ENCODE peak calls at places on chromosomes 1 and 21, in seven cellular contexts. One of them, this sample, is unnamed.

GRCh38 chr1:112974646-112975045 is 18.6 kb upstream of the SLC16A1 start:
- DNase-seq in right lobe of liver: no peak
- DNase-seq in omental fat pad: no peak
- DNase-seq in endothelial cell: no peak
- DNase-seq in epithelial cell of esophagus: no peak
- DNase-seq in CD8-positive, alpha-beta T cell: no peak
- DNase-seq in nephron progenitor cell: no peak
- DNase-seq in this sample: no peak

GRCh38 chr1:154427173-154428139 is 22.3 kb downstream of the IL6R start:
- DNase-seq in right lobe of liver: peak
- DNase-seq in omental fat pad: no peak
- DNase-seq in endothelial cell: no peak
- DNase-seq in epithelial cell of esophagus: no peak
- DNase-seq in CD8-positive, alpha-beta T cell: no peak
- DNase-seq in nephron progenitor cell: no peak
- DNase-seq in this sample: no peak

GRCh38 chr1:27015260-27015659 is 2.6 kb upstream of the TENT5B start:
- DNase-seq in right lobe of liver: no peak
- DNase-seq in omental fat pad: no peak
- DNase-seq in endothelial cell: no peak
- DNase-seq in epithelial cell of esophagus: no peak
- DNase-seq in CD8-positive, alpha-beta T cell: no peak
- DNase-seq in nephron progenitor cell: no peak
- DNase-seq in this sample: no peak

GRCh38 chr21:40847956-40848355 is 998 bp upstream of the DSCAM start:
- DNase-seq in right lobe of liver: no peak
- DNase-seq in omental fat pad: no peak
- DNase-seq in endothelial cell: no peak
- DNase-seq in epithelial cell of esophagus: no peak
- DNase-seq in CD8-positive, alpha-beta T cell: no peak
- DNase-seq in nephron progenitor cell: no peak
- DNase-seq in this sample: peak

GRCh38 chr1:28326505-28326904 is 2.3 kb upstream of the MED18 start:
- DNase-seq in right lobe of liver: no peak
- DNase-seq in omental fat pad: no peak
- DNase-seq in endothelial cell: no peak
- DNase-seq in epithelial cell of esophagus: no peak
- DNase-seq in CD8-positive, alpha-beta T cell: no peak
- DNase-seq in nephron progenitor cell: no peak
- DNase-seq in this sample: no peak

GRCh38 chr21:16330340-16331319 is 600.8 kb downstream of the USP25 start:
- DNase-seq in right lobe of liver: no peak
- DNase-seq in omental fat pad: no peak
- DNase-seq in endothelial cell: peak
- DNase-seq in epithelial cell of esophagus: peak
- DNase-seq in CD8-positive, alpha-beta T cell: no peak
- DNase-seq in nephron progenitor cell: peak
- DNase-seq in this sample: no peak

GRCh38 chr1:179976970-179977651 is 22.5 kb downstream of the CEP350 start:
- DNase-seq in right lobe of liver: no peak
- DNase-seq in omental fat pad: no peak
- DNase-seq in endothelial cell: no peak
- DNase-seq in epithelial cell of esophagus: no peak
- DNase-seq in CD8-positive, alpha-beta T cell: no peak
- DNase-seq in nephron progenitor cell: no peak
- DNase-seq in this sample: no peak

GRCh38 chr1:180231506-180232420 is 1.7 kb downstream of the LHX4 start:
- DNase-seq in right lobe of liver: no peak
- DNase-seq in omental fat pad: no peak
- DNase-seq in endothelial cell: no peak
- DNase-seq in epithelial cell of esophagus: peak
- DNase-seq in CD8-positive, alpha-beta T cell: no peak
- DNase-seq in nephron progenitor cell: peak
- DNase-seq in this sample: no peak

GRCh38 chr1:184753608-184754478 is 815 bp downstream of the EDEM3 start:
- DNase-seq in right lobe of liver: peak
- DNase-seq in omental fat pad: no peak
- DNase-seq in endothelial cell: peak
- DNase-seq in epithelial cell of esophagus: peak
- DNase-seq in CD8-positive, alpha-beta T cell: peak
- DNase-seq in nephron progenitor cell: peak
- DNase-seq in this sample: peak

GRCh38 chr21:28587748-28588147 is 404.9 kb downstream of the LTN1 start:
- DNase-seq in right lobe of liver: no peak
- DNase-seq in omental fat pad: no peak
- DNase-seq in endothelial cell: no peak
- DNase-seq in epithelial cell of esophagus: no peak
- DNase-seq in CD8-positive, alpha-beta T cell: no peak
- DNase-seq in nephron progenitor cell: no peak
- DNase-seq in this sample: no peak

GRCh38 chr1:225950905-225951351 is 9.9 kb upstream of the LEFTY2 start:
- DNase-seq in right lobe of liver: no peak
- DNase-seq in omental fat pad: no peak
- DNase-seq in endothelial cell: no peak
- DNase-seq in epithelial cell of esophagus: no peak
- DNase-seq in CD8-positive, alpha-beta T cell: no peak
- DNase-seq in nephron progenitor cell: no peak
- DNase-seq in this sample: no peak

GRCh38 chr1:153375511-153375910 is at the start of gene S100A12:
- DNase-seq in right lobe of liver: no peak
- DNase-seq in omental fat pad: no peak
- DNase-seq in endothelial cell: no peak
- DNase-seq in epithelial cell of esophagus: peak
- DNase-seq in CD8-positive, alpha-beta T cell: no peak
- DNase-seq in nephron progenitor cell: no peak
- DNase-seq in this sample: no peak

DNA sequence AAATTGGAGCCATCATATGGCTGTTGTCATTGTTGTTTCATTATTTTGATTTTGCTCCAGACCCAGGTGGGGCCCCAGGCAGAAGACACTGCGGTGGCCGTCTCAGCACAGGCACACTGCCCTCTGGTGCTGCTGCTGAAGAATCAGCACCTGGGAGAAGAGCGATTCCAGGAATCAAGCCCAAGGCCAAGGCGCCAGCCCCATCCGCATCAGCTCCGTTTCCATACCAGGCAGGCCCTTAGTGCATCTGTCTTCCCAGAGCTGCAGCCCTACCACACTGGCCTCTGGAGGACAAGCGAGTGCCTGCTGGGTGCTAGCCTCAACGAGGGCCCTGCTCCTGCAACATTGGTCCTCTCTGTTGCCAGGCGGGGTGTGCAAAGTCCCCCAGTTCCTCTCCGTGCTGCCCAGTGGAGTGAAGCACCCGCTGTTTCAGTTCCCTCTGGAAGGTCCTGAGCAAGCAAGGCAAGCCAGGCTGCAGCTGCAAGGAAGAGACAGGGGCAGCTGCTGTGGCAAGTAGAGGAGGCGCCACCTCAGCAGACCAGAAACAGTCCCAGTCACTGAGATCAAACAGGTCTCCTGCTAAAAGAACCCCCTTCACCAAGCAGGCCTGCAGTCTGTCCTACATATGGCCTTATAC is 5.2 kb downstream of the GRIK3 start:
- DNase-seq in right lobe of liver: no peak
- DNase-seq in omental fat pad: no peak
- DNase-seq in endothelial cell: no peak
- DNase-seq in epithelial cell of esophagus: no peak
- DNase-seq in CD8-positive, alpha-beta T cell: no peak
- DNase-seq in nephron progenitor cell: no peak
- DNase-seq in this sample: peak
- TF ChIP-seq CTCF in right lobe of liver: no peak
- TF ChIP-seq CTCF in omental fat pad: no peak
- TF ChIP-seq CTCF in endothelial cell: no peak
- TF ChIP-seq CTCF in epithelial cell of esophagus: no peak
- TF ChIP-seq CTCF in CD8-positive, alpha-beta T cell: no peak
- TF ChIP-seq CTCF in nephron progenitor cell: no peak
- TF ChIP-seq CTCF in this sample: no peak

GRCh38 chr1:8598060-8598724 is 219.2 kb downstream of the RERE start:
- DNase-seq in right lobe of liver: no peak
- DNase-seq in omental fat pad: no peak
- DNase-seq in endothelial cell: peak
- DNase-seq in epithelial cell of esophagus: peak
- DNase-seq in CD8-positive, alpha-beta T cell: no peak
- DNase-seq in nephron progenitor cell: no peak
- DNase-seq in this sample: peak
- TF ChIP-seq CTCF in right lobe of liver: no peak
- TF ChIP-seq CTCF in omental fat pad: no peak
- TF ChIP-seq CTCF in endothelial cell: no peak
- TF ChIP-seq CTCF in epithelial cell of esophagus: peak
- TF ChIP-seq CTCF in CD8-positive, alpha-beta T cell: no peak
- TF ChIP-seq CTCF in nephron progenitor cell: no peak
- TF ChIP-seq CTCF in this sample: no peak

GRCh38 chr1:189859385-189859977 is 618.2 kb downstream of the BRINP3 start:
- DNase-seq in right lobe of liver: no peak
- DNase-seq in omental fat pad: no peak
- DNase-seq in endothelial cell: peak
- DNase-seq in epithelial cell of esophagus: peak
- DNase-seq in CD8-positive, alpha-beta T cell: no peak
- DNase-seq in nephron progenitor cell: peak
- DNase-seq in this sample: peak
- TF ChIP-seq CTCF in right lobe of liver: peak
- TF ChIP-seq CTCF in omental fat pad: no peak
- TF ChIP-seq CTCF in endothelial cell: peak
- TF ChIP-seq CTCF in epithelial cell of esophagus: peak
- TF ChIP-seq CTCF in CD8-positive, alpha-beta T cell: peak
- TF ChIP-seq CTCF in nephron progenitor cell: peak
- TF ChIP-seq CTCF in this sample: peak

GRCh38 chr1:53681647-53682368 is 57.2 kb downstream of the GLIS1 start:
- DNase-seq in right lobe of liver: peak
- DNase-seq in omental fat pad: peak
- DNase-seq in endothelial cell: peak
- DNase-seq in epithelial cell of esophagus: peak
- DNase-seq in CD8-positive, alpha-beta T cell: peak
- DNase-seq in nephron progenitor cell: peak
- DNase-seq in this sample: peak

GRCh38 chr1:53683986-53684740 is 54.8 kb downstream of the GLIS1 start:
- DNase-seq in right lobe of liver: no peak
- DNase-seq in omental fat pad: no peak
- DNase-seq in endothelial cell: no peak
- DNase-seq in epithelial cell of esophagus: no peak
- DNase-seq in CD8-positive, alpha-beta T cell: no peak
- DNase-seq in nephron progenitor cell: no peak
- DNase-seq in this sample: no peak

GRCh38 chr1:53682881-53683280 is 56.1 kb downstream of the GLIS1 start:
- DNase-seq in right lobe of liver: no peak
- DNase-seq in omental fat pad: no peak
- DNase-seq in endothelial cell: no peak
- DNase-seq in epithelial cell of esophagus: no peak
- DNase-seq in CD8-positive, alpha-beta T cell: no peak
- DNase-seq in nephron progenitor cell: no peak
- DNase-seq in this sample: no peak

GRCh38 chr1:53680868-53681267 is 58.1 kb downstream of the GLIS1 start:
- DNase-seq in right lobe of liver: no peak
- DNase-seq in omental fat pad: no peak
- DNase-seq in endothelial cell: no peak
- DNase-seq in epithelial cell of esophagus: no peak
- DNase-seq in CD8-positive, alpha-beta T cell: no peak
- DNase-seq in nephron progenitor cell: no peak
- DNase-seq in this sample: no peak

DNA sequence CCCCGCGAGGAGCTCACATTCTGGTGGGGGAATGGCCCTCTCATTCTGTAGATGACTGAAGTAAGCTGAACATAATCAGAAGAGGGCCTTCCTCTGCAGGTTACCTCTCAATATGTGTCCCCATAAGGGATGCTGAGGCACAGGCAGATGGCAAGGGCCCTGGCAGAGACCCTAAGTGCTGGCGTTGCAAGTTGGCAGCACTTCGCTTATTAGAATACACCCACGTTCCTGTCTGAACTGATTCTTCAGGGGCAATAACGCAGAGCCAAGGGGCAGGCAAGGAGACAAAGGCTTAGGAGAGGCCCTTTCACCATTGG is 56.6 kb downstream of the GLIS1 start:
- DNase-seq in right lobe of liver: no peak
- DNase-seq in omental fat pad: no peak
- DNase-seq in endothelial cell: no peak
- DNase-seq in epithelial cell of esophagus: no peak
- DNase-seq in CD8-positive, alpha-beta T cell: no peak
- DNase-seq in nephron progenitor cell: no peak
- DNase-seq in this sample: no peak
- TF ChIP-seq CTCF in right lobe of liver: no peak
- TF ChIP-seq CTCF in omental fat pad: no peak
- TF ChIP-seq CTCF in endothelial cell: no peak
- TF ChIP-seq CTCF in epithelial cell of esophagus: no peak
- TF ChIP-seq CTCF in CD8-positive, alpha-beta T cell: no peak
- TF ChIP-seq CTCF in nephron progenitor cell: no peak
- TF ChIP-seq CTCF in this sample: no peak